ENCODE peak calls at places on chromosomes 3 and 15, in ten cellular contexts. J, I, C, B, W, X, Z, K, V and L are unnamed samples.
A peak's percentile ranks its signal among the peaks of the same experiment; 100 is the strongest.

GRCh38 chr3:126320517-126321293 is 36.5 kb downstream of the KLF15 start:
- DNase-seq in J (no peak), I (peak; percentile 42), C (no peak), B (no peak), W (no peak), X (no peak), Z (no peak), K (no peak), V (no peak), L (no peak)

GRCh38 chr3:158789592-158789991 is 12.3 kb upstream of the MFSD1 start:
- DNase-seq in J (no peak), I (no peak), C (peak; percentile 64), B (no peak), W (no peak), X (no peak), Z (no peak), K (no peak), V (no peak), L (peak; percentile 51)

GRCh38 chr3:49747792-49748480 is 24.2 kb upstream of the GMPPB start:
- DNase-seq in J (no peak), I (no peak), C (peak; percentile 85), B (no peak), W (no peak), X (no peak), Z (no peak), K (no peak), V (no peak), L (no peak)

GRCh38 chr15:80323285-80323684 is 71.3 kb upstream of the CTXND1 start:
- DNase-seq in J (no peak), I (no peak), C (no peak), B (no peak), W (no peak), X (no peak), Z (no peak), K (no peak), V (no peak), L (no peak)

GRCh38 chr3:104868291-104868690 is 498.4 kb upstream of the ALCAM start:
- DNase-seq in J (no peak), I (no peak), C (peak; percentile 8), B (no peak), W (no peak), X (no peak), Z (no peak), K (no peak), V (no peak), L (no peak)

GRCh38 chr3:115814778-115815380 is 191.6 kb downstream of the GAP43 start:
- DNase-seq in J (peak; percentile 47), I (peak; percentile 82), C (peak; percentile 77), B (peak; percentile 50), W (peak; percentile 56), X (peak; percentile 91), Z (peak; percentile 87), K (peak; percentile 65), V (peak; percentile 76), L (peak; percentile 90)

GRCh38 chr3:134378384-134378783 is 4.1 kb upstream of the AMOTL2 start:
- DNase-seq in J (no peak), I (no peak), C (no peak), B (no peak), W (no peak), X (peak; percentile 89), Z (no peak), K (no peak), V (no peak), L (peak; percentile 56)

GRCh38 chr15:72312605-72313447 is 7.1 kb downstream of the CELF6 start:
- DNase-seq in J (peak; percentile 26), I (peak; percentile 67), C (peak; percentile 73), B (peak; percentile 62), W (peak; percentile 26), X (peak; percentile 88), Z (peak; percentile 59), K (peak; percentile 2), V (peak; percentile 53), L (peak; percentile 79)

GRCh38 chr3:158776531-158776930 is 25.3 kb upstream of the MFSD1 start:
- DNase-seq in J (no peak), I (no peak), C (no peak), B (no peak), W (no peak), X (no peak), Z (no peak), K (no peak), V (no peak), L (no peak)

GRCh38 chr15:77335298-77335697 is 84.6 kb downstream of the PEAK1 start:
- DNase-seq in J (no peak), I (no peak), C (peak; percentile 19), B (no peak), W (no peak), X (no peak), Z (peak; percentile 1), K (no peak), V (no peak), L (peak; percentile 85)

GRCh38 chr3:172844428-172844827 is 93.9 kb downstream of the ECT2 start:
- DNase-seq in J (no peak), I (no peak), C (peak; percentile 11), B (no peak), W (no peak), X (no peak), Z (no peak), K (no peak), V (no peak), L (no peak)

GRCh38 chr15:67127925-67128324 is 62.5 kb downstream of the SMAD3 start:
- DNase-seq in J (no peak), I (no peak), C (peak; percentile 98), B (no peak), W (no peak), X (no peak), Z (no peak), K (no peak), V (no peak), L (no peak)

GRCh38 chr3:115660646-115661442 is 37.5 kb downstream of the GAP43 start:
- DNase-seq in J (no peak), I (no peak), C (no peak), B (no peak), W (no peak), X (no peak), Z (no peak), K (peak; percentile 73), V (no peak), L (no peak)

GRCh38 chr3:149080699-149081091 is 5.6 kb downstream of the HLTF start:
- DNase-seq in J (no peak), I (no peak), C (peak; percentile 12), B (no peak), W (no peak), X (no peak), Z (no peak), K (no peak), V (no peak), L (no peak)